ENCODE peak calls at places on chromosomes 2 and 18, in four cellular contexts. N is stimulated activated CD4-positive, alpha-beta T cell treated with anti-CD3 and anti-CD28 coated beads, TNF-alpha, amount 100 ng/mL, for 48 hours; P is upper lobe of right lung; M is brain microvascular endothelial cell. U is an unnamed sample.

GRCh38 chr18:62716679-62717058 is 1.3 kb downstream of the PHLPP1 start:
- DNase-seq in N (no peak), P (peak), M (peak), U (no peak)

GRCh38 chr2:216492951-216493685 is 5.5 kb upstream of the RPL37A start:
- DNase-seq in N (no peak), P (no peak), M (peak), U (no peak)

GRCh38 chr2:180872256-180872655 is 108.1 kb upstream of the UBE2E3 start:
- DNase-seq in N (no peak), P (no peak), M (peak), U (no peak)

GRCh38 chr2:54559593-54560145 is 103.5 kb downstream of the SPTBN1 start:
- DNase-seq in N (no peak), P (no peak), M (peak), U (no peak)

GRCh38 chr2:17104454-17104853 is 413.8 kb downstream of the RAD51AP2 start:
- DNase-seq in N (no peak), P (no peak), M (peak), U (no peak)

GRCh38 chr2:86396304-86396785 is 44.8 kb upstream of the KDM3A start:
- DNase-seq in N (no peak), P (no peak), M (peak), U (no peak)

GRCh38 chr2:25341031-25341727 is 546 bp downstream of the DNMT3A start:
- DNase-seq in N (no peak), P (no peak), M (no peak), U (no peak)

GRCh38 chr2:56287508-56287907 is 103.7 kb downstream of the CCDC85A start:
- DNase-seq in N (no peak), P (no peak), M (no peak), U (no peak)

GRCh38 chr2:190802133-190802532 is 78.5 kb upstream of the GLS start:
- DNase-seq in N (no peak), P (no peak), M (no peak), U (no peak)

GRCh38 chr2:173493874-173494273 is 139.2 kb downstream of the CDCA7 start:
- DNase-seq in N (no peak), P (no peak), M (no peak), U (no peak)

GRCh38 chr2:67255933-67256615 is 141.1 kb upstream of the ETAA1 start:
- DNase-seq in N (no peak), P (no peak), M (peak), U (no peak)